ENCODE peak calls at places on chromosomes 12 and 14, in seven cellular contexts. B, L, W, V, J, Y and Q are unnamed samples.

GRCh38 chr14:50530794-50531193 is 1.6 kb downstream of the MAP4K5 start:
- DNase-seq in J (no peak), V (no peak), B (no peak), W (no peak), Y (no peak), L (no peak), Q (no peak)

GRCh38 chr14:45715946-45716345 is 462.9 kb upstream of the MIS18BP1 start:
- DNase-seq in Y (no peak), V (no peak), W (no peak), L (no peak), J (no peak), B (no peak), Q (no peak)

GRCh38 chr12:39867631-39868030 is 238.2 kb downstream of the SLC2A13 start:
- DNase-seq in W (no peak), L (no peak), V (no peak), Y (no peak), J (no peak), B (no peak), Q (no peak)

GRCh38 chr14:22626590-22626989 is 17.6 kb downstream of the OR6J1 start:
- DNase-seq in J (no peak), V (no peak), L (no peak), W (no peak), B (no peak), Y (no peak), Q (no peak)

GRCh38 chr14:62168564-62169155 is 406.4 kb downstream of the SNAPC1 start:
- DNase-seq in W (peak), L (no peak), Y (no peak), V (no peak), B (no peak), J (no peak), Q (no peak)

GRCh38 chr14:22448035-22448904 is 140.8 kb downstream of the DAD1 start:
- DNase-seq in B (no peak), Y (no peak), L (no peak), V (no peak), J (no peak), W (no peak), Q (no peak)

GRCh38 chr14:72332054-72332453 is 399.8 kb downstream of the RGS6 start:
- DNase-seq in W (no peak), L (no peak), B (no peak), V (no peak), J (no peak), Y (no peak), Q (no peak)

GRCh38 chr14:86852530-86852929 is 1140.5 kb downstream of the GALC start:
- DNase-seq in W (no peak), Y (no peak), B (no peak), L (peak), J (peak), V (no peak), Q (no peak)

GRCh38 chr14:64918216-64918615 is 4.0 kb downstream of the CHURC1 start:
- DNase-seq in V (no peak), L (no peak), B (no peak), J (no peak), Y (no peak), W (no peak), Q (no peak)

GRCh38 chr12:20950248-20950647 is 139.7 kb downstream of the SLCO1B3 start:
- DNase-seq in J (peak), Y (no peak), W (peak), B (no peak), L (no peak), V (no peak), Q (no peak)

GRCh38 chr12:124399622-124400021 is 104.7 kb downstream of the RFLNA start:
- DNase-seq in J (peak), Y (peak), B (no peak), L (no peak), W (peak), V (peak), Q (peak)

GRCh38 chr12:79414252-79414651 is 276.5 kb downstream of the PAWR start:
- DNase-seq in Y (no peak), W (no peak), L (no peak), V (no peak), B (no peak), J (no peak), Q (no peak)

GRCh38 chr14:55518391-55518790 is 61.6 kb upstream of the KTN1 start:
- DNase-seq in Y (no peak), B (no peak), J (peak), V (no peak), L (peak), W (no peak), Q (no peak)

GRCh38 chr12:11860026-11860425 is 210.6 kb downstream of the ETV6 start:
- DNase-seq in L (no peak), V (no peak), J (no peak), B (no peak), W (peak), Y (no peak), Q (no peak)

GRCh38 chr12:10636611-10637010 is 23.2 kb upstream of the MAGOHB start:
- DNase-seq in B (no peak), V (no peak), Y (no peak), L (no peak), J (no peak), W (no peak), Q (no peak)

GRCh38 chr14:101191086-101191881 is 287.8 kb upstream of the RTL1 start:
- DNase-seq in J (no peak), V (no peak), W (no peak), L (no peak), Y (no peak), B (no peak), Q (no peak)

GRCh38 chr12:94168041-94168440 is 19.7 kb downstream of the PLXNC1 start:
- DNase-seq in B (no peak), L (no peak), W (no peak), J (no peak), Y (no peak), V (no peak), Q (no peak)

GRCh38 chr12:69070319-69071090 is 137.5 kb upstream of the CPM start:
- DNase-seq in W (peak), Y (peak), J (peak), B (peak), L (peak), V (peak), Q (peak)

GRCh38 chr12:1350055-1350933 is 244.1 kb downstream of the FBXL14 start:
- DNase-seq in W (no peak), B (no peak), V (no peak), Y (no peak), L (peak), J (peak), Q (no peak)

GRCh38 chr12:122067966-122068365 is 10.6 kb upstream of the MLXIP start:
- DNase-seq in V (no peak), Y (no peak), J (peak), W (no peak), L (peak), B (no peak), Q (no peak)

GRCh38 chr14:58792421-58792820 is 154.7 kb downstream of the DACT1 start:
- DNase-seq in Y (no peak), J (no peak), W (no peak), L (peak), B (no peak), V (no peak), Q (no peak)

GRCh38 chr14:49860988-49861387 is 8.4 kb upstream of the NEMF start:
- DNase-seq in B (no peak), L (no peak), V (no peak), Y (no peak), W (no peak), J (no peak), Q (no peak)

GRCh38 chr12:107801150-107801549 is 26.6 kb downstream of the ASCL4 start:
- DNase-seq in W (no peak), V (no peak), L (peak), J (no peak), B (no peak), Y (no peak), Q (no peak)
- H2AK5ac ChIP-seq in W (no peak), V (no peak), L (no peak), J (no peak), B (no peak), Y (no peak), Q (no peak)

DNA sequence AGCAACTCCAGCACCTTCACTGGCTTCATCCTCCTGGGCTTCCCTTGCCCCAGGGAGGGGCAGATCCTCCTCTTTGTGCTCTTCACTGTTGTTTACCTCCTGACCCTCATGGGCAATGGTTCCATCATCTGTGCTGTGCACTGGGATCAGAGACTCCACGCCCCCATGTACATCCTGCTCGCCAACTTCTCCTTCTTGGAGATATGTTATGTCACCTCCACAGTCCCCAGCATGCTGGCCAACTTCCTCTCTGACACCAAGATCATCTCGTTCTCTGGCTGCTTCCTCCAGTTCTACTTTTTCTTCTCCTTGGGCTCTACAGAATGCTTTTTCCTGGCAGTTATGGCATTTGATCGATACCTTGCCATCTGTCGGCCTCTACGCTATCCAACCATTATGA is 6.8 kb downstream of the OR11G2 start:
- DNase-seq in Y (no peak), J (no peak), V (no peak), W (no peak), L (no peak), B (no peak), Q (no peak)
- H2AK5ac ChIP-seq in Y (no peak), J (no peak), V (no peak), W (no peak), L (no peak), B (no peak), Q (no peak)

GRCh38 chr12:22893878-22894277 is 268.9 kb downstream of the ETNK1 start:
- DNase-seq in W (no peak), L (no peak), J (no peak), V (no peak), Y (no peak), B (no peak), Q (no peak)
- H2AK5ac ChIP-seq in W (no peak), L (no peak), J (no peak), V (no peak), Y (no peak), B (no peak), Q (no peak)

GRCh38 chr14:53011053-53011462 is 60.2 kb upstream of the FERMT2 start:
- DNase-seq in L (peak), V (peak), B (peak), J (peak), Y (peak), W (peak), Q (peak)

GRCh38 chr14:53003776-53004175 is 52.9 kb upstream of the FERMT2 start:
- DNase-seq in B (no peak), Y (no peak), W (no peak), J (no peak), L (no peak), V (no peak), Q (no peak)

GRCh38 chr14:53004976-53005375 is 54.1 kb upstream of the FERMT2 start:
- DNase-seq in W (no peak), Y (no peak), B (no peak), L (peak), J (no peak), V (no peak), Q (no peak)

GRCh38 chr14:53010193-53010592 is 59.3 kb upstream of the FERMT2 start:
- DNase-seq in Y (no peak), B (no peak), L (no peak), V (no peak), W (no peak), J (peak), Q (no peak)

GRCh38 chr14:53006931-53007330 is 56.1 kb upstream of the FERMT2 start:
- DNase-seq in J (no peak), L (no peak), W (no peak), B (no peak), Y (no peak), V (peak), Q (no peak)
- H2AK5ac ChIP-seq in J (no peak), L (peak), W (no peak), B (no peak), Y (no peak), V (no peak), Q (no peak)

DNA sequence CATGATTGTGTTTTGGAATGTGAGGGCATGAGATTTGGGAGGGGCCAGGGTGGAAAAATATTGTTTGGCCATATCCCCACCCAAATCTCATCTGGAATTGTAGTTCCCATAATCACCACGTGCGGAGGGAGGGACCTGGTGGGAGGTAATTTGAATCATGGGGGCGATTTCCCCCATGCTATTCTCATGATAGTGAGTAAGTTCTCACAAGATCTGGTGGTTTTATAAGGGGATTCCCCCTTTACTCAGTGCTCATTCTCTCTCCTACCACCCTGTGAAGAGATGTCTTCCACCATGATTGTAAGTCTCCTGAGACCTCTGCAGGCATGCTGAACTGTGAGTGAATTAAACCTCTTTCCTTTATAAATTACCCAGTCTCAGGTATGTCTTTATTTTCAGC is 15.7 kb downstream of the OR10P1 start:
- DNase-seq in B (no peak), Y (no peak), J (no peak), L (no peak), V (no peak), W (no peak), Q (no peak)
- H2AK5ac ChIP-seq in B (no peak), Y (no peak), J (no peak), L (no peak), V (no peak), W (no peak), Q (no peak)

DNA sequence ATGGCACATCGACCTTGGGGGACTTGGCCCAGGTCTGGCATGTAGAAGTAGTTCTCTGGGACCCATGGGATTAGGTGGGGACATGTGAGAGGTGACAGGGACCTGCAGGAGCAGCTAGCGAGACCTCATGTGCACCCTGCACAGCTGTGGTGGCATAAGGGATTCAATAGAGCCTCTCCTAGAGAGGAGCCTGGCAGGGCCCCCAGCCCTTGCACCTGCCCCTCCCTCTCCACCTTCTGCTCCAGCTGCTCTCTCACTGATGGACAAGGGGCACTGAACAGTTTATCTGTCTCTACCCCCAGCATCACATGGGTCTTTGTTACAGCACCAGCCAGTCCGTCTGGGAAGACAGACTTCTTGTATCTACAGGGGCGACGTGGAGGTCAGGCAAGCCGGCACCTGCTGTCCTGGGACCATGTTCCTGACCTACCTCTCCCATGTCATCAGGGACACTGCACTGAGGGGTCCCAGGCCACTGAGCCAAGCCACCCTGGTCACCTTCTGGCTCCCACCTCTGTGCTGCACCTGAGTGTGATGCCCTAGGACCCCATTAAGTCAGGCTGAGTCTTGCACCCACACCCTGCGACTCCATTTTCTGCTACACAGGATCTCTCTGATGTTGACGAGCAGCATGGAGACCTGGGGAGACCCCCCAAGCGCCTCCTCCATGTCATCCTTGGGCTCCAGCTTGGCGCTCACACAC is 32.6 kb downstream of the DDX11 start:
- DNase-seq in Y (no peak), B (no peak), V (peak), L (no peak), W (no peak), J (no peak), Q (no peak)
- H2AK5ac ChIP-seq in Y (no peak), B (no peak), V (no peak), L (no peak), W (no peak), J (no peak), Q (no peak)

GRCh38 chr12:46653311-46653710 is 172.5 kb downstream of the SLC38A4 start:
- DNase-seq in L (no peak), B (no peak), J (no peak), V (no peak), W (no peak), Y (no peak), Q (no peak)
- H2AK5ac ChIP-seq in L (no peak), B (no peak), J (no peak), V (no peak), W (no peak), Y (no peak), Q (no peak)